ENCODE peak calls at places on chromosomes 13 and 19, in nine cellular contexts. Z is naive B cell; R is activated CD4-positive, alpha-beta T cell treated with anti-CD3 and anti-CD28 coated beads for 36 hours; H is NCI-H2029; L is osteocyte; A is NCI-H526; V is neural crest cell; O is HCT116; Q is activated CD4-positive, CD25-positive, alpha-beta regulatory T cell treated with anti-CD3 and anti-CD28 coated beads, Interleukin-2, amount 50 U/mL, for 16 hours. M is an unnamed sample.

GRCh38 chr13:99464441-99464949 is 36.8 kb upstream of the TM9SF2 start:
- DNase-seq in Q (no peak), Z (peak), R (no peak), H (no peak), V (no peak), A (no peak), O (no peak), L (no peak), M (no peak)

GRCh38 chr13:85608255-85608829 is 190.9 kb downstream of the SLITRK6 start:
- DNase-seq in R (no peak), Q (no peak), A (peak), H (no peak), O (no peak), V (no peak), L (no peak), Z (no peak), M (no peak)

GRCh38 chr13:45063261-45063870 is 56.9 kb upstream of the GTF2F2 start:
- DNase-seq in Z (no peak), L (no peak), A (no peak), V (no peak), R (no peak), Q (no peak), O (no peak), H (no peak), M (no peak)

GRCh38 chr19:33797821-33798633 is 1.4 kb downstream of the KCTD15 start:
- DNase-seq in V (peak), Z (no peak), O (no peak), L (no peak), R (peak), H (no peak), A (peak), Q (no peak), M (no peak)

GRCh38 chr19:18713550-18714117 is 30.2 kb downstream of the CRTC1 start:
- DNase-seq in V (no peak), L (no peak), Z (no peak), O (no peak), H (no peak), A (no peak), Q (no peak), R (no peak), M (no peak)

GRCh38 chr13:70353096-70353495 is 244.8 kb upstream of the KLHL1 start:
- DNase-seq in A (peak), Z (no peak), V (no peak), O (no peak), Q (no peak), R (no peak), H (no peak), L (no peak), M (no peak)

GRCh38 chr19:50668416-50669318 is 19.4 kb downstream of the C19orf81 start:
- DNase-seq in H (no peak), V (no peak), L (no peak), Z (no peak), O (no peak), R (no peak), A (no peak), Q (no peak), M (no peak)

GRCh38 chr19:49637865-49638350 is 2.0 kb downstream of the RRAS start:
- DNase-seq in R (peak), Q (no peak), A (peak), L (peak), Z (no peak), H (no peak), O (no peak), V (no peak), M (no peak)

GRCh38 chr19:15331419-15332310 is 674 bp downstream of the BRD4 start:
- DNase-seq in R (peak), V (peak), O (no peak), Z (peak), Q (peak), H (peak), A (peak), L (peak), M (peak)

GRCh38 chr19:11113140-11113708 is 24.0 kb downstream of the LDLR start:
- DNase-seq in A (no peak), V (no peak), O (no peak), L (no peak), Q (no peak), Z (no peak), R (no peak), H (no peak), M (no peak)

GRCh38 chr13:52348983-52349780 is 56.8 kb downstream of the THSD1 start:
- DNase-seq in R (peak), Z (no peak), H (no peak), Q (no peak), L (no peak), V (no peak), A (no peak), O (peak), M (no peak)

GRCh38 chr19:49210901-49211451 is 53.4 kb downstream of the TRPM4 start:
- DNase-seq in L (no peak), R (no peak), O (no peak), V (no peak), A (no peak), Z (no peak), Q (no peak), H (no peak), M (no peak)

GRCh38 chr13:29459818-29460335 is 135.6 kb downstream of the SLC7A1 start:
- DNase-seq in H (no peak), V (no peak), Z (no peak), R (no peak), Q (no peak), O (no peak), A (no peak), L (peak), M (no peak)

GRCh38 chr13:33480561-33480960 is 195.0 kb upstream of the STARD13 start:
- DNase-seq in A (no peak), R (no peak), L (no peak), O (no peak), Q (no peak), H (no peak), V (no peak), Z (no peak), M (no peak)

GRCh38 chr13:74683411-74683810 is 549.2 kb upstream of the KLF12 start:
- DNase-seq in A (peak), H (no peak), O (no peak), V (no peak), Q (no peak), L (no peak), R (no peak), Z (no peak), M (peak)

GRCh38 chr19:15114153-15114540 is 6.9 kb downstream of the SYDE1 start:
- DNase-seq in Q (no peak), O (no peak), Z (no peak), A (no peak), R (no peak), V (no peak), H (no peak), L (no peak), M (no peak)

GRCh38 chr19:46845959-46846459 is 4.6 kb downstream of the AP2S1 start:
- DNase-seq in A (no peak), V (no peak), L (no peak), H (no peak), R (no peak), Z (no peak), Q (no peak), O (no peak), M (no peak)

GRCh38 chr13:75647126-75647784 is 11.1 kb downstream of the LMO7 start:
- DNase-seq in R (no peak), Q (no peak), V (no peak), H (no peak), Z (no peak), A (no peak), L (no peak), O (no peak), M (no peak)

GRCh38 chr13:31001647-31002046 is 69.2 kb downstream of the TEX26 start:
- DNase-seq in A (no peak), Q (no peak), H (no peak), R (no peak), O (no peak), V (no peak), Z (no peak), L (no peak), M (no peak)

GRCh38 chr13:98547455-98547854 is 29.5 kb downstream of the STK24 start:
- DNase-seq in R (no peak), H (no peak), L (no peak), A (no peak), O (no peak), Q (no peak), Z (no peak), V (no peak), M (no peak)

GRCh38 chr13:57784633-57785032 is 153.1 kb downstream of the PCDH17 start:
- DNase-seq in L (no peak), A (no peak), Z (no peak), V (no peak), Q (no peak), H (no peak), O (no peak), R (no peak), M (no peak)

GRCh38 chr13:72023895-72024294 is 156.9 kb upstream of the DACH1 start:
- DNase-seq in R (no peak), H (no peak), A (no peak), O (no peak), L (no peak), Z (no peak), V (no peak), Q (no peak), M (no peak)

GRCh38 chr13:51152713-51153112 is 41.6 kb upstream of the C13orf42 start:
- DNase-seq in R (peak), L (peak), H (no peak), O (no peak), Z (no peak), Q (no peak), V (no peak), A (no peak), M (no peak)

GRCh38 chr19:2282062-2282861 is at the start of gene PEAK3:
- DNase-seq in O (no peak), Q (no peak), L (peak), H (no peak), V (peak), A (no peak), Z (peak), R (peak), M (no peak)

GRCh38 chr19:41701401-41702075 is 6.9 kb upstream of the CEACAM5 start:
- DNase-seq in A (peak), H (no peak), Q (no peak), L (peak), Z (no peak), V (no peak), O (no peak), R (peak), M (peak)